ENCODE peak calls at places on chromosomes 1 and 21, in ten cellular contexts. A is stimulated activated CD4-positive, alpha-beta T cell treated with anti-CD3 and anti-CD28 coated beads, Interleukin-12 subunit alpha, Interleukin-12 subunit beta, amount 100 ng/mL, for 48 hours; J is GM12891; B is activated CD8-positive, alpha-beta memory T cell treated with anti-CD3 and anti-CD28 coated beads for 1 hour; O is iris pigment epithelial cell; F is stimulated activated naive B cell treated with anti-CD40 and anti-IgM and Interleukin-4, amounts not matched to agents 10 μg/mL and 1 μg/mL and 100 μg/mL, for 72 hours; G is DMS153; W is activated effector memory CD4-positive, alpha-beta T cell treated with anti-CD3 and anti-CD28 coated beads, Interleukin-2, amount 50 U/mL, for 16 hours; X is T follicular helper cell; S is NCI-H2029. T is an unnamed sample.

GRCh38 chr1:65309317-65310077 is at the start of gene DNAJC6:
- DNase-seq in B (peak; percentile 28), X (peak; percentile 2), A (no peak), F (peak; percentile 13), S (peak; percentile 90), O (peak; percentile 63), J (peak; percentile 31), W (peak; percentile 73), G (peak; percentile 90), T (peak; percentile 61)

GRCh38 chr1:17438977-17439249 is 564 bp downstream of the RCC2 start:
- DNase-seq in O (no peak), X (peak; percentile 1), W (peak; percentile 71), G (no peak), F (peak; percentile 11), J (no peak), S (no peak), B (no peak), A (no peak), T (no peak)

GRCh38 chr21:14259669-14260458 is 43.9 kb downstream of the RBM11 start:
- DNase-seq in A (no peak), G (no peak), W (no peak), O (peak; percentile 45), J (no peak), X (no peak), S (peak; percentile 21), F (no peak), B (no peak), T (peak; percentile 53)

GRCh38 chr1:38932496-38933014 is 9.1 kb downstream of the RHBDL2 start:
- DNase-seq in W (no peak), B (no peak), J (no peak), G (no peak), A (no peak), F (no peak), S (no peak), O (no peak), X (no peak), T (no peak)

GRCh38 chr1:201697174-201697573 is 131.8 kb upstream of the IPO9 start:
- DNase-seq in S (no peak), B (no peak), J (no peak), G (no peak), W (no peak), A (no peak), X (no peak), O (no peak), F (no peak), T (no peak)

GRCh38 chr1:19678493-19678892 is 13.8 kb downstream of the HTR6 start:
- DNase-seq in W (no peak), F (no peak), G (no peak), A (no peak), B (no peak), X (no peak), J (no peak), O (no peak), S (no peak), T (no peak)

GRCh38 chr1:228308085-228308601 is 98.5 kb downstream of the TRIM11 start:
- DNase-seq in A (no peak), O (no peak), F (no peak), G (no peak), S (no peak), W (no peak), B (no peak), J (no peak), X (no peak), T (no peak)

GRCh38 chr1:89604414-89604735 is 28.5 kb upstream of the LRRC8C start:
- DNase-seq in A (no peak), X (no peak), S (no peak), F (no peak), O (no peak), W (peak; percentile 67), B (no peak), G (no peak), J (no peak), T (no peak)

GRCh38 chr1:65209005-65209885 is 61.2 kb downstream of the AK4 start:
- DNase-seq in A (no peak), G (no peak), X (no peak), O (peak; percentile 52), B (no peak), S (no peak), W (no peak), J (no peak), F (no peak), T (peak; percentile 21)

GRCh38 chr1:54591127-54591756 is 32.1 kb downstream of the FAM151A start:
- DNase-seq in X (no peak), F (no peak), B (no peak), S (no peak), A (no peak), O (peak; percentile 64), G (no peak), W (no peak), J (no peak), T (no peak)

GRCh38 chr1:183806086-183806485 is 1.2 kb downstream of the RGL1 start:
- DNase-seq in S (no peak), O (peak; percentile 59), J (no peak), B (no peak), F (no peak), X (no peak), W (no peak), G (no peak), A (no peak), T (peak; percentile 13)

GRCh38 chr1:229015791-229016190 is 255.1 kb upstream of the RAB4A start:
- DNase-seq in F (no peak), J (no peak), B (no peak), G (no peak), A (no peak), X (no peak), O (no peak), W (no peak), S (no peak), T (no peak)

GRCh38 chr1:40842201-40842600 is 20.0 kb downstream of the CITED4 start:
- DNase-seq in O (no peak), G (no peak), A (no peak), S (no peak), F (no peak), X (no peak), B (no peak), W (no peak), J (no peak), T (no peak)

GRCh38 chr1:59063501-59063900 is 233.4 kb upstream of the FGGY start:
- DNase-seq in X (no peak), S (no peak), F (no peak), W (no peak), J (no peak), A (no peak), O (no peak), G (no peak), B (no peak), T (no peak)

GRCh38 chr1:46613661-46614603 is 2.7 kb downstream of the MOB3C start:
- DNase-seq in W (peak; percentile 70), A (no peak), F (peak; percentile 31), S (peak; percentile 69), O (peak; percentile 74), G (no peak), J (peak; percentile 61), B (no peak), X (peak; percentile 10), T (no peak)

GRCh38 chr1:235632538-235633219 is 16.9 kb downstream of the GNG4 start:
- DNase-seq in A (no peak), J (peak; percentile 43), B (no peak), F (no peak), O (peak; percentile 62), W (no peak), X (no peak), G (no peak), S (peak; percentile 46), T (no peak)

GRCh38 chr21:38831526-38832467 is 26.1 kb downstream of the ETS2 start:
- DNase-seq in S (no peak), F (peak; percentile 44), B (no peak), W (peak; percentile 71), A (peak; percentile 11), G (no peak), O (peak; percentile 100), J (peak; percentile 35), X (no peak), T (no peak)

GRCh38 chr1:215501496-215501895 is 65.6 kb upstream of the KCTD3 start:
- DNase-seq in O (no peak), W (no peak), S (no peak), X (no peak), G (no peak), B (no peak), F (no peak), A (no peak), J (no peak), T (no peak)

GRCh38 chr1:86069757-86070145 is 86.8 kb downstream of the COL24A1 start:
- DNase-seq in J (no peak), F (no peak), S (no peak), G (no peak), A (no peak), B (no peak), X (no peak), O (peak; percentile 72), W (no peak), T (no peak)

GRCh38 chr21:43312011-43312410 is 114.9 kb downstream of the SIK1 start:
- DNase-seq in J (no peak), X (no peak), W (no peak), S (no peak), B (no peak), F (no peak), G (no peak), O (no peak), A (no peak), T (no peak)

GRCh38 chr1:41380979-41381690 is 19.9 kb downstream of the FOXO6 start:
- DNase-seq in B (no peak), W (no peak), A (no peak), F (no peak), S (peak; percentile 95), O (peak; percentile 19), J (no peak), G (peak; percentile 81), X (no peak), T (peak; percentile 91)

GRCh38 chr1:170929835-170930554 is 5.3 kb upstream of the MROH9 start:
- DNase-seq in X (no peak), S (peak; percentile 2), O (peak; percentile 71), A (no peak), J (peak; percentile 19), G (peak; percentile 21), F (no peak), B (no peak), W (no peak), T (peak; percentile 32)